ENCODE peak calls at places on chromosomes 11 and 22, in five cellular contexts. R is tibial nerve; X is upper lobe of right lung; M is CD8-positive, alpha-beta memory T cell; H is lung. E is an unnamed sample. For H3K9me3, the result is how much of the 10 kb centered on the place peaks cover.

GRCh38 chr11:44957051-44957515 is 6.4 kb upstream of the TP53I11 start:
- DNase-seq in X (no peak), H (no peak), M (no peak), R (no peak), E (no peak)

GRCh38 chr11:126862664-126863247 is 137.8 kb downstream of the KIRREL3 start:
- DNase-seq in X (no peak), H (no peak), R (no peak), M (no peak), E (no peak)

GRCh38 chr11:45942381-45942780 is 19.9 kb downstream of the LARGE2 start:
- DNase-seq in X (no peak), M (no peak), H (no peak), R (no peak), E (no peak)

GRCh38 chr22:39661842-39662676 is 91.5 kb downstream of the CACNA1I start:
- DNase-seq in X (no peak), M (peak), R (no peak), H (no peak), E (peak)

GRCh38 chr11:15333407-15333806 is 218.7 kb downstream of the INSC start:
- DNase-seq in M (no peak), H (no peak), R (no peak), X (no peak), E (no peak)

GRCh38 chr11:102341844-102342318 is 5.1 kb upstream of the BIRC2 start:
- DNase-seq in H (peak), M (peak), R (peak), X (no peak), E (peak)

GRCh38 chr22:45579306-45579705 is 76.6 kb downstream of the FBLN1 start:
- DNase-seq in X (no peak), M (no peak), H (no peak), R (no peak), E (no peak)

GRCh38 chr22:43631201-43631600 is 180.9 kb downstream of the EFCAB6 start:
- DNase-seq in R (no peak), M (no peak), X (no peak), H (no peak), E (no peak)

GRCh38 chr22:41521166-41521565 is 23.1 kb downstream of the POLR3H start:
- DNase-seq in M (no peak), R (no peak), X (no peak), H (no peak), E (no peak)

GRCh38 chr11:74226907-74227306 is 55.8 kb downstream of the PPME1 start:
- DNase-seq in M (no peak), R (no peak), X (no peak), H (no peak), E (no peak)
- H3K9me3 ChIP-seq in M (under half), R (under half), X (under half), H (under half), E (under half)

GRCh38 chr22:16964366-16964765 is 43.7 kb downstream of the GAB4 start:
- DNase-seq in R (no peak), M (no peak), H (peak), X (no peak), E (no peak)
- H3K9me3 ChIP-seq in R (under half), M (under half), H (under half), X (under half), E (under half)

DNA sequence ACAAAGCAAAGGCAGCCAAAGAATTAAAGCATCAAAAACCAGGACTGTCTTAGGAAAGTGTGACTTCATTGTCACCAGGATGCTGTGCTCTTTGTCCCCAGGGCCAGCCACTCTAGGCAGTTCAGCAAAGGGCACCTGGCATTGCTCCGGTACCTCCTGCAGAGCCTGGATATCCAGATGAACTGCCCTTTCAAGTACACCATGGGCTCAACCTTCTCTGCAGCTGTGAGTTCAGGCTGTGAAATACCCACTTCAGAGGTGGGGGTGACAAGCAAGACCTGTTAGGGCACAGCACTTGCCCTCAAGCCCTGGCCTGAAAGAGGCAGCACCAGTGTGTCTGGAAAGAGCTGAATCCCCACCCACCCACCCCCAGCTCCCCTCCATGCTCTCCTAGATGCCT is 44.5 kb downstream of the KCNQ1OT1 start:
- DNase-seq in R (no peak), X (peak), M (no peak), H (no peak), E (no peak)
- H3K9me3 ChIP-seq in R (under half), X (under half), M (under half), H (under half), E (under half)

GRCh38 chr22:36463783-36464184 is 17.7 kb downstream of the TXN2 start:
- DNase-seq in H (no peak), X (peak), M (no peak), R (no peak), E (no peak)
- H3K9me3 ChIP-seq in H (under half), X (under half), M (under half), R (under half), E (under half)

DNA sequence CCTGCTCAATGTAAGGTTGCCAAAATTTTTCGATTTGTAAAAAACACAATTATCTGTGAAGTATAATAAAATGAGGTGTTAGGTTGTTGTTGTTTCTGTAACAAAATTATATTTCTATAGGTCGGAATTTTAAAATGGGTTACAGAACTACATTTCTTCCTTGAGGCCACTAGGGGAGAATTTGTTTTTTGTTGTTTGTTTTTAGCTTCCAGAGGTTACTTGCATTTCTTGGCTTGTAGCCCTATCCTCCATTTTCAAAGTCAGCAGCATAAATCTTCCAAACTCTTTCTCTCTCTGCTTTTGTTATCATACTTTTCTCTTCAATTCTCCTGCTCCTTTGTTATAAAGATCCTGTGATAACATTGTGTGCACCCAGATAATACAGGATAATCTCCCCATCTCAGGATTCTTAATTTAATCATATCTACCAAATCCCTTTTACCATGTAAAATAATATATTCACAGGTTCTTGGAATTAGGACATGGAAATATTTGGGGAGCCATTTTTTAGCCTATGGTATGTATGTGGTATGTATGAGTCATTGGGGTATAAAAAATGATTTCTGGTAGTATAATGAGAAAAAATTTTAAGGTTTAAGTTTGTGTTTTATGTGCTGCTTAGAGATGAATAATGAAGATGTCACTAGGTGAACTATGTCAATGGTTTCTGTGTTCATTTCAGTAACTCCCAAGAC is 9.4 kb upstream of the PATL1 start:
- DNase-seq in M (no peak), R (no peak), H (no peak), X (no peak), E (no peak)
- H3K9me3 ChIP-seq in M (under half), R (under half), H (under half), X (under half), E (under half)

GRCh38 chr22:16960884-16961249 is 47.2 kb downstream of the GAB4 start:
- DNase-seq in R (no peak), H (peak), M (no peak), X (no peak), E (no peak)

GRCh38 chr22:16960220-16960883 is 47.7 kb downstream of the GAB4 start:
- DNase-seq in M (no peak), X (no peak), H (peak), R (no peak), E (no peak)

GRCh38 chr22:16962501-16962900 is 45.5 kb downstream of the GAB4 start:
- DNase-seq in M (no peak), X (no peak), R (no peak), H (peak), E (no peak)

GRCh38 chr22:16963189-16963945 is 44.7 kb downstream of the GAB4 start:
- DNase-seq in H (peak), M (no peak), X (no peak), R (no peak), E (no peak)

GRCh38 chr22:16961477-16962186 is 46.4 kb downstream of the GAB4 start:
- DNase-seq in M (no peak), H (peak), R (no peak), X (no peak), E (no peak)
- H3K9me3 ChIP-seq in M (under half), H (under half), R (under half), X (under half), E (under half)